ENCODE peak calls at places on chromosome 12, in four cellular contexts. One of them, this sample, is unnamed.
A peak's percentile ranks its signal among the peaks of the same experiment; 100 is the strongest.

GRCh38 chr12:132243596-132244289 is 85.6 kb downstream of the GALNT9 start:
- DNase-seq in stomach: no peak
- DNase-seq in IMR-90: no peak
- DNase-seq in body of pancreas: no peak
- DNase-seq in this sample: no peak

GRCh38 chr12:130098301-130099005 is 63.8 kb upstream of the FZD10 start:
- DNase-seq in stomach: no peak
- DNase-seq in IMR-90: no peak
- DNase-seq in body of pancreas: no peak
- DNase-seq in this sample: no peak

GRCh38 chr12:118371354-118372282 is 1.1 kb downstream of the TAOK3 start:
- DNase-seq in IMR-90: no peak
- DNase-seq in stomach: no peak
- DNase-seq in body of pancreas: peak; percentile 23
- DNase-seq in this sample: peak; percentile 64

GRCh38 chr12:48988030-48988649 is 10.0 kb downstream of the WNT1 start:
- DNase-seq in IMR-90: peak; percentile 37
- DNase-seq in stomach: peak; percentile 74
- DNase-seq in body of pancreas: peak; percentile 77
- DNase-seq in this sample: peak; percentile 86

GRCh38 chr12:113239811-113240331 is 18.6 kb downstream of the TPCN1 start:
- DNase-seq in IMR-90: no peak
- DNase-seq in body of pancreas: no peak
- DNase-seq in stomach: no peak
- DNase-seq in this sample: no peak

GRCh38 chr12:28089363-28089762 is 100.9 kb upstream of the CCDC91 start:
- DNase-seq in body of pancreas: no peak
- DNase-seq in stomach: no peak
- DNase-seq in IMR-90: peak; percentile 37
- DNase-seq in this sample: no peak

GRCh38 chr12:132043770-132044467 is 94.2 kb downstream of the EP400 start:
- DNase-seq in stomach: no peak
- DNase-seq in body of pancreas: no peak
- DNase-seq in IMR-90: no peak
- DNase-seq in this sample: no peak

GRCh38 chr12:112162261-112162790 is 37.0 kb downstream of the TRAFD1 start:
- DNase-seq in IMR-90: no peak
- DNase-seq in body of pancreas: no peak
- DNase-seq in stomach: no peak
- DNase-seq in this sample: no peak

GRCh38 chr12:615620-616019 is 47.6 kb downstream of the NINJ2 start:
- DNase-seq in body of pancreas: no peak
- DNase-seq in stomach: no peak
- DNase-seq in IMR-90: no peak
- DNase-seq in this sample: no peak

GRCh38 chr12:65965358-65965757 is 141.1 kb downstream of the HMGA2 start:
- DNase-seq in IMR-90: peak; percentile 93
- DNase-seq in body of pancreas: no peak
- DNase-seq in stomach: no peak
- DNase-seq in this sample: no peak

GRCh38 chr12:89828575-89828974 is 119.9 kb upstream of the ATP2B1 start:
- DNase-seq in stomach: no peak
- DNase-seq in IMR-90: no peak
- DNase-seq in body of pancreas: no peak
- DNase-seq in this sample: no peak

GRCh38 chr12:74526535-74526934 is 11.1 kb upstream of the ATXN7L3B start:
- DNase-seq in stomach: no peak
- DNase-seq in body of pancreas: no peak
- DNase-seq in IMR-90: no peak
- DNase-seq in this sample: no peak

GRCh38 chr12:16348435-16349131 is 1.1 kb downstream of the MGST1 start:
- DNase-seq in stomach: no peak
- DNase-seq in body of pancreas: no peak
- DNase-seq in IMR-90: peak; percentile 19
- DNase-seq in this sample: no peak

GRCh38 chr12:29350080-29350479 is 30.9 kb downstream of the ERGIC2 start:
- DNase-seq in body of pancreas: no peak
- DNase-seq in stomach: no peak
- DNase-seq in IMR-90: peak; percentile 36
- DNase-seq in this sample: no peak

GRCh38 chr12:19138551-19139344 is 9.2 kb downstream of the PLEKHA5 start:
- DNase-seq in stomach: no peak
- DNase-seq in IMR-90: peak; percentile 47
- DNase-seq in body of pancreas: no peak
- DNase-seq in this sample: no peak

GRCh38 chr12:18261273-18261672 is at the start of gene PIK3C2G:
- DNase-seq in stomach: peak; percentile 37
- DNase-seq in body of pancreas: no peak
- DNase-seq in IMR-90: no peak
- DNase-seq in this sample: no peak

GRCh38 chr12:67068773-67069450 is 200.2 kb upstream of the CAND1 start:
- DNase-seq in body of pancreas: peak; percentile 49
- DNase-seq in stomach: peak; percentile 34
- DNase-seq in IMR-90: peak; percentile 7
- DNase-seq in this sample: peak; percentile 43

GRCh38 chr12:835754-836493 is 83.5 kb downstream of the WNK1 start:
- DNase-seq in IMR-90: no peak
- DNase-seq in stomach: no peak
- DNase-seq in body of pancreas: no peak
- DNase-seq in this sample: no peak

GRCh38 chr12:131828671-131829350 is 618 bp downstream of the MMP17 start:
- DNase-seq in IMR-90: no peak
- DNase-seq in body of pancreas: no peak
- DNase-seq in stomach: no peak
- DNase-seq in this sample: no peak

GRCh38 chr12:130157998-130158774 is 4.1 kb upstream of the FZD10 start:
- DNase-seq in stomach: no peak
- DNase-seq in body of pancreas: no peak
- DNase-seq in IMR-90: no peak
- DNase-seq in this sample: no peak

GRCh38 chr12:27780612-27781408 is 774 bp upstream of the MANSC4 start:
- DNase-seq in body of pancreas: peak; percentile 50
- DNase-seq in IMR-90: peak; percentile 47
- DNase-seq in stomach: peak; percentile 26
- DNase-seq in this sample: peak; percentile 87

GRCh38 chr12:53225635-53226424 is 6.2 kb downstream of the RARG start:
- DNase-seq in stomach: no peak
- DNase-seq in body of pancreas: no peak
- DNase-seq in IMR-90: no peak
- DNase-seq in this sample: no peak

GRCh38 chr12:6855322-6855721 is 3.4 kb downstream of the USP5 start:
- DNase-seq in stomach: no peak
- DNase-seq in IMR-90: no peak
- DNase-seq in body of pancreas: no peak
- DNase-seq in this sample: no peak

GRCh38 chr12:70619471-70620152 is 17.6 kb downstream of the PTPRB start:
- DNase-seq in IMR-90: peak; percentile 70
- DNase-seq in body of pancreas: no peak
- DNase-seq in stomach: no peak
- DNase-seq in this sample: no peak

GRCh38 chr12:21980544-21980943 is 39.3 kb upstream of the ABCC9 start:
- DNase-seq in IMR-90: peak; percentile 41
- DNase-seq in body of pancreas: no peak
- DNase-seq in stomach: no peak
- DNase-seq in this sample: no peak

GRCh38 chr12:2999265-2999841 is 40.2 kb downstream of the TEAD4 start:
- DNase-seq in IMR-90: no peak
- DNase-seq in stomach: no peak
- DNase-seq in body of pancreas: peak; percentile 93
- DNase-seq in this sample: no peak

GRCh38 chr12:121209221-121209620 is 708 bp upstream of the P2RX4 start:
- DNase-seq in stomach: no peak
- DNase-seq in body of pancreas: no peak
- DNase-seq in IMR-90: no peak
- DNase-seq in this sample: peak; percentile 28

GRCh38 chr12:67774983-67775587 is 126.5 kb downstream of the DYRK2 start:
- DNase-seq in body of pancreas: no peak
- DNase-seq in IMR-90: peak; percentile 8
- DNase-seq in stomach: no peak
- DNase-seq in this sample: no peak

GRCh38 chr12:116879509-116880212 is 1.6 kb downstream of the HRK start:
- DNase-seq in IMR-90: no peak
- DNase-seq in body of pancreas: no peak
- DNase-seq in stomach: no peak
- DNase-seq in this sample: no peak

GRCh38 chr12:62642509-62642908 is 175.9 kb downstream of the MON2 start:
- DNase-seq in body of pancreas: no peak
- DNase-seq in stomach: no peak
- DNase-seq in IMR-90: no peak
- DNase-seq in this sample: no peak

GRCh38 chr12:31407562-31407961 is 81.6 kb upstream of the SINHCAF start:
- DNase-seq in stomach: no peak
- DNase-seq in IMR-90: no peak
- DNase-seq in body of pancreas: no peak
- DNase-seq in this sample: no peak

GRCh38 chr12:6476496-6476895 is 6.0 kb upstream of the VAMP1 start:
- DNase-seq in body of pancreas: no peak
- DNase-seq in IMR-90: peak; percentile 88
- DNase-seq in stomach: no peak
- DNase-seq in this sample: no peak

GRCh38 chr12:109098142-109098652 is 800 bp downstream of the UNG start:
- DNase-seq in IMR-90: peak; percentile 60
- DNase-seq in body of pancreas: peak; percentile 65
- DNase-seq in stomach: peak; percentile 65
- DNase-seq in this sample: no peak

GRCh38 chr12:79635676-79636075 is 55.1 kb downstream of the PAWR start:
- DNase-seq in body of pancreas: no peak
- DNase-seq in stomach: no peak
- DNase-seq in IMR-90: peak; percentile 9
- DNase-seq in this sample: no peak

GRCh38 chr12:121026274-121027045 is 10.2 kb upstream of the C12orf43 start:
- DNase-seq in stomach: no peak
- DNase-seq in IMR-90: no peak
- DNase-seq in body of pancreas: no peak
- DNase-seq in this sample: no peak

GRCh38 chr12:121465921-121466799 is 66.2 kb downstream of the RNF34 start:
- DNase-seq in stomach: peak; percentile 29
- DNase-seq in body of pancreas: peak; percentile 30
- DNase-seq in IMR-90: no peak
- DNase-seq in this sample: no peak

GRCh38 chr12:61523276-61523992 is 736.8 kb upstream of the USP15 start:
- DNase-seq in body of pancreas: no peak
- DNase-seq in stomach: no peak
- DNase-seq in IMR-90: no peak
- DNase-seq in this sample: no peak

GRCh38 chr12:48000878-48001321 is 3.4 kb downstream of the COL2A1 start:
- DNase-seq in body of pancreas: no peak
- DNase-seq in stomach: no peak
- DNase-seq in IMR-90: peak; percentile 47
- DNase-seq in this sample: no peak

DNA sequence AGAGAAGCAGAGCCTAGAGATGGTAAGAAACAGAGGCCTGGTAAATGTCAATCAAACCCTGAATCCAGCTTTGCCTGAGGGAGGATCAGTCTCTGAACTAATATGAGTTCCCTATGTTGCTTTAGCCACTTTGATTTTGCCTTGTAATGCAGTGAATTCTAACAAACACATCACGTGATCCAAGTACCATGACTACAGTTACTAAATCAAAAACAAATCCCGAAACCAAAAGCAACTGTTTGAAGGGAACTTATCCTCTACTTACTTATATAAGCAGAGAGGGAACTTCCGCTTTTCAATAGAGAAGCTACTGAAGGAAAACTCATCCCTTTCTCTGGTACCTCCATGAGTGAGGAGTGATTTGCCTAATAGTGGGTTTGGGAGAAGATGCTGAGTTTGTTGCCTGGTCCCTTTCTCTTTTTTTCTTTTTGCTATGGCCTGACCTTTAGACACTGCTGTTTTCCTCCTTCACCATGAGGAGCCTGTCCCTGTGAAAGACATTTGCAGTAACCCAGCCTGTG is 7.7 kb upstream of the PPTC7 start:
- DNase-seq in stomach: no peak
- DNase-seq in IMR-90: peak; percentile 44
- DNase-seq in body of pancreas: no peak
- DNase-seq in this sample: no peak
- TF ChIP-seq POLR2A in stomach: no peak
- TF ChIP-seq POLR2A in IMR-90: no peak
- TF ChIP-seq POLR2A in body of pancreas: no peak
- TF ChIP-seq POLR2A in this sample: no peak

GRCh38 chr12:64077922-64078321 is 144.2 kb downstream of the KICS2 start:
- DNase-seq in IMR-90: no peak
- DNase-seq in stomach: no peak
- DNase-seq in body of pancreas: no peak
- DNase-seq in this sample: no peak
- H3K27ac ChIP-seq in IMR-90: no peak overlapping the region
- H3K27ac ChIP-seq in stomach: no peak overlapping the region
- H3K27ac ChIP-seq in body of pancreas: no peak overlapping the region
- H3K27ac ChIP-seq in this sample: no peak overlapping the region

DNA sequence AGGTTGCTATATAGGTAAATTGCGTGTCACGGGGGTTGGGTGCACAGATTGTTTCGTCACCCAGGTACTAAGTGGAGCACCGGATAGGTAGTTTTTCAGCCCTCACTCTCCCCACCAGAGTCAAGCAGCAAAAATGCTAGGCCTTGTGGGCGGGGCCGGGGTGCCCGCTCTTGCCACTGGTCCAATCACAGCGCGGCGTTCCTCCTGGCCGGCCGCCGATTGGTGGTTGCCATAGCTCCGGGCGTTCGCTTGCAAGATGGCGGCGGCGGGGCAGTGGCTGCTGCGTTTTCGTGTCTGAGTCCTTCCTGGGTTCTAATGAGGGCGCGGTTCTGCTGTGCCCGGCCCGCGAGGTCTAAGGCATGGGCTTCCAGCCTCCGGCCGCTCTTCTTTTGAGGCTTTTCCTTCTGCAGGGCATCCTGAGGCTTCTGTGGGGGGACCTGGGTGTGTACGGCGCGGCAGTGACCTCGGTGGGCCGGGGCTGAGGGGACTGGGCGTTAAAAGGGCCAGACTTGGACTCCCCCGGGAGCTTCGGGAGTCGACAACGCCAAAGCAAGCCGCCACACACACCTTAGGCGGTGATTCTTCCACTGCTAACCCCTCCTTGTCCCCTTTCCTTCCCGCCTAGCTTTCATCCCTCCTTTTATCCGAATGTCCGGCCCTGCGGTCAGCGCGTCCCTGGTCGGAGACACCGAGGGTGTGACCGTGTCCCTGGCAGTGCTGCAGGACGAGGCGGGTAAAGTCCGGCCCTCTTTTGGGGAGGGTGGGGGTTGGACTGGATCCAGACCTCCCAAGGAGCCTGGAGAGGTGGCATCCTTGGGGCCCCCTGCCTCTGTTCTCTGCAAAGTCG is at the start of gene TCTN2:
- DNase-seq in stomach: peak; percentile 97
- DNase-seq in body of pancreas: peak; percentile 94
- DNase-seq in IMR-90: peak; percentile 87
- DNase-seq in this sample: peak; percentile 98
- TF ChIP-seq POLR2A in stomach: no peak
- TF ChIP-seq POLR2A in body of pancreas: peak; percentile 52
- TF ChIP-seq POLR2A in IMR-90: no peak
- TF ChIP-seq POLR2A in this sample: no peak

GRCh38 chr12:51937941-51938340 is 13.6 kb upstream of the ACVR1B start:
- DNase-seq in IMR-90: no peak
- DNase-seq in body of pancreas: no peak
- DNase-seq in stomach: no peak
- DNase-seq in this sample: no peak
- H3K27ac ChIP-seq in IMR-90: no peak overlapping the region
- H3K27ac ChIP-seq in body of pancreas: no peak overlapping the region
- H3K27ac ChIP-seq in stomach: no peak overlapping the region
- H3K27ac ChIP-seq in this sample: no peak overlapping the region